ENCODE peak calls at places on chromosome 1, in nine cellular contexts. O, N, S, I, U, E, W, P and Q are unnamed samples. For H3K36me3, the result is how much of the 10 kb centered on the place peaks cover.

GRCh38 chr1:201628490-201628889 is 89.6 kb downstream of the NAV1 start:
- DNase-seq in E (no peak), N (no peak), W (no peak), I (no peak), P (no peak), O (no peak), S (peak), U (no peak), Q (no peak)

GRCh38 chr1:119009300-119009660 is 21.1 kb upstream of the TBX15 start:
- DNase-seq in N (no peak), P (no peak), I (no peak), W (no peak), S (no peak), U (no peak), O (no peak), E (no peak), Q (no peak)

GRCh38 chr1:15836772-15837669 is 10.5 kb upstream of the SPEN start:
- DNase-seq in W (peak), O (peak), S (peak), I (peak), U (peak), N (peak), P (peak), E (no peak), Q (no peak)

GRCh38 chr1:38250356-38250755 is 203.8 kb upstream of the POU3F1 start:
- DNase-seq in N (no peak), S (no peak), U (no peak), W (no peak), E (no peak), O (no peak), I (no peak), P (no peak), Q (peak)

GRCh38 chr1:7596126-7596755 is 174.9 kb upstream of the VAMP3 start:
- DNase-seq in S (no peak), P (no peak), W (peak), U (no peak), E (no peak), N (peak), I (no peak), O (peak), Q (no peak)

GRCh38 chr1:3633344-3634058 is 8.7 kb downstream of the TPRG1L start:
- DNase-seq in W (peak), S (no peak), U (no peak), P (no peak), E (no peak), O (peak), N (no peak), I (no peak), Q (no peak)

GRCh38 chr1:244778356-244778755 is 57.1 kb upstream of the COX20 start:
- DNase-seq in O (no peak), I (no peak), U (no peak), N (no peak), W (no peak), P (no peak), E (peak), S (no peak), Q (peak)

GRCh38 chr1:29415156-29415830 is 179.0 kb downstream of the PTPRU start:
- DNase-seq in I (no peak), U (no peak), O (no peak), P (no peak), W (no peak), S (no peak), N (no peak), E (no peak), Q (no peak)

GRCh38 chr1:201925301-201925567 is 21.1 kb downstream of the LMOD1 start:
- DNase-seq in I (no peak), P (no peak), W (no peak), O (no peak), S (no peak), N (no peak), U (no peak), E (no peak), Q (no peak)

GRCh38 chr1:76281306-76281705 is 206.8 kb downstream of the ST6GALNAC3 start:
- DNase-seq in I (no peak), N (no peak), E (no peak), O (no peak), W (no peak), U (no peak), P (no peak), S (no peak), Q (no peak)

GRCh38 chr1:63935148-63935547 is 161.3 kb downstream of the ROR1 start:
- DNase-seq in S (no peak), P (no peak), W (no peak), O (no peak), E (no peak), I (no peak), U (no peak), N (no peak), Q (no peak)

GRCh38 chr1:244319283-244320132 is 132.2 kb downstream of the ADSS2 start:
- DNase-seq in N (no peak), I (peak), W (no peak), S (no peak), U (no peak), P (no peak), O (no peak), E (peak), Q (peak)

GRCh38 chr1:233328661-233329498 is 1.4 kb downstream of the MAP3K21 start:
- DNase-seq in N (peak), O (no peak), S (no peak), E (no peak), W (peak), I (no peak), P (no peak), U (peak), Q (no peak)

GRCh38 chr1:31875636-31876236 is 59.9 kb upstream of the SPOCD1 start:
- DNase-seq in U (no peak), S (no peak), P (no peak), E (no peak), N (no peak), W (no peak), I (no peak), O (no peak), Q (no peak)

GRCh38 chr1:5711956-5712645 is 280.1 kb downstream of the NPHP4 start:
- DNase-seq in I (no peak), O (peak), S (no peak), U (no peak), E (no peak), P (no peak), W (peak), N (no peak), Q (no peak)

GRCh38 chr1:29626066-29626465 is 389.7 kb downstream of the PTPRU start:
- DNase-seq in E (no peak), S (no peak), W (no peak), U (no peak), I (no peak), P (no peak), N (no peak), O (no peak), Q (no peak)

GRCh38 chr1:7705048-7705907 is 65.8 kb upstream of the VAMP3 start:
- DNase-seq in U (peak), W (peak), N (peak), P (peak), S (peak), I (peak), O (peak), E (no peak), Q (no peak)

GRCh38 chr1:115210302-115210711 is 121.0 kb upstream of the TSPAN2 start:
- DNase-seq in S (no peak), W (no peak), P (no peak), N (no peak), O (no peak), E (peak), I (no peak), U (no peak), Q (peak)

GRCh38 chr1:166145496-166145895 is 21.3 kb downstream of the FAM78B start:
- DNase-seq in S (no peak), O (no peak), W (no peak), P (peak), I (no peak), E (no peak), N (no peak), U (no peak), Q (no peak)

GRCh38 chr1:159188375-159188788 is 16.3 kb upstream of the ACKR1 start:
- DNase-seq in I (no peak), S (peak), N (peak), E (peak), O (peak), P (peak), W (peak), U (peak), Q (peak)

GRCh38 chr1:109579044-109579443 is 30.6 kb downstream of the GNAI3 start:
- DNase-seq in S (no peak), N (no peak), O (no peak), P (no peak), I (no peak), U (no peak), W (no peak), E (peak), Q (no peak)
- H3K36me3 ChIP-seq in S (half or more), N (half or more), O (half or more), P (under half), I (under half), U (under half), W (under half), E (under half), Q (under half)

GRCh38 chr1:156245451-156246232 is 2.2 kb downstream of the PAQR6 start:
- DNase-seq in P (no peak), U (no peak), I (no peak), S (no peak), E (no peak), O (peak), N (peak), W (no peak), Q (no peak)
- H3K4me3 ChIP-seq in P (no peak), U (no peak), I (no peak), S (peak), E (peak), O (peak), N (peak), W (no peak), Q (peak)

GRCh38 chr1:197092491-197093023 is 25.5 kb upstream of the F13B start:
- DNase-seq in E (no peak), O (no peak), I (no peak), N (no peak), W (no peak), S (no peak), P (no peak), U (no peak), Q (no peak)
- H3K36me3 ChIP-seq in E (under half), O (under half), I (under half), N (under half), W (under half), S (under half), P (under half), U (under half), Q (under half)

GRCh38 chr1:236065509-236066005 is 667 bp upstream of the NID1 start:
- DNase-seq in N (no peak), E (no peak), O (no peak), I (no peak), U (no peak), S (no peak), W (no peak), P (no peak), Q (no peak)
- H3K4me3 ChIP-seq in N (peak), E (peak), O (peak), I (no peak), U (peak), S (peak), W (peak), P (peak), Q (peak)